ENCODE peak calls at places on chromosomes 5 and 9, in six cellular contexts. F is NCI-H1436 treated with DMSO at 0.1 percent for 48 hours; Z is neuronal stem cell; W is GM20000; U is ELR; Y is stimulated activated CD4-positive, alpha-beta T cell treated with anti-CD3 and anti-CD28 coated beads, Interleukin-12 subunit alpha, Interleukin-12 subunit beta, amount 100 ng/mL, for 4 hours. D is an unnamed sample.

GRCh38 chr9:135971892-135972291 is 10.7 kb upstream of the UBAC1 start:
- DNase-seq in F (no peak), Z (peak; percentile 82), W (no peak), U (no peak), Y (peak; percentile 33), D (no peak)

GRCh38 chr5:171102877-171103610 is 206.0 kb upstream of the TLX3 start:
- DNase-seq in F (no peak), Z (no peak), W (no peak), U (no peak), Y (no peak), D (no peak)

GRCh38 chr5:136036991-136037705 is 8.4 kb downstream of the TGFBI start:
- DNase-seq in F (no peak), Z (no peak), W (no peak), U (peak; percentile 93), Y (no peak), D (peak; percentile 9)

GRCh38 chr9:95874989-95875304 is 544 bp upstream of the ERCC6L2 start:
- DNase-seq in F (no peak), Z (peak; percentile 26), W (peak; percentile 33), U (peak; percentile 65), Y (peak; percentile 57), D (peak; percentile 51)

GRCh38 chr9:84271004-84271886 is 69.3 kb downstream of the SLC28A3 start:
- DNase-seq in F (peak; percentile 37), Z (peak; percentile 67), W (peak; percentile 73), U (peak; percentile 74), Y (peak; percentile 16), D (peak; percentile 38)

GRCh38 chr5:65955746-65956145 is 29.4 kb downstream of the ERBIN start:
- DNase-seq in F (no peak), Z (no peak), W (no peak), U (no peak), Y (no peak), D (no peak)

GRCh38 chr9:105405514-105406131 is 42.2 kb upstream of the FSD1L start:
- DNase-seq in F (no peak), Z (no peak), W (peak; percentile 25), U (peak; percentile 20), Y (no peak), D (peak; percentile 28)

GRCh38 chr5:115585265-115585664 is 17.0 kb downstream of the TICAM2 start:
- DNase-seq in F (no peak), Z (no peak), W (no peak), U (no peak), Y (no peak), D (no peak)

GRCh38 chr5:90909945-90910344 is 351.3 kb downstream of the ADGRV1 start:
- DNase-seq in F (no peak), Z (no peak), W (no peak), U (no peak), Y (no peak), D (no peak)

GRCh38 chr5:40154194-40154593 is 525.5 kb upstream of the PTGER4 start:
- DNase-seq in F (no peak), Z (no peak), W (no peak), U (no peak), Y (no peak), D (no peak)

GRCh38 chr9:75063556-75064305 is 24.2 kb downstream of the NMRK1 start:
- DNase-seq in F (no peak), Z (no peak), W (no peak), U (peak; percentile 70), Y (no peak), D (no peak)

GRCh38 chr5:67156976-67157583 is 39.5 kb downstream of the CD180 start:
- DNase-seq in F (no peak), Z (no peak), W (peak; percentile 61), U (peak; percentile 55), Y (peak; percentile 39), D (peak; percentile 26)

GRCh38 chr5:159928122-159928960 is 12.1 kb downstream of the ADRA1B start:
- DNase-seq in F (no peak), Z (no peak), W (no peak), U (peak; percentile 89), Y (no peak), D (no peak)

GRCh38 chr9:85723220-85723619 is 18.5 kb downstream of the AGTPBP1 start:
- DNase-seq in F (no peak), Z (no peak), W (no peak), U (no peak), Y (peak; percentile 14), D (no peak)

GRCh38 chr9:34689512-34689911 is 1.6 kb downstream of the CCL19 start:
- DNase-seq in F (no peak), Z (no peak), W (no peak), U (no peak), Y (no peak), D (no peak)

GRCh38 chr5:14743601-14744295 is 79.2 kb downstream of the OTULIN start:
- DNase-seq in F (no peak), Z (no peak), W (no peak), U (peak; percentile 58), Y (no peak), D (no peak)

GRCh38 chr5:114120166-114120565 is 241.7 kb upstream of the KCNN2 start:
- DNase-seq in F (no peak), Z (no peak), W (no peak), U (no peak), Y (no peak), D (no peak)

GRCh38 chr5:177595026-177595585 is 3.1 kb downstream of the TMED9 start:
- DNase-seq in F (no peak), Z (no peak), W (no peak), U (no peak), Y (no peak), D (no peak)

GRCh38 chr5:139392678-139393496 is 2.0 kb downstream of the PROB1 start:
- DNase-seq in F (no peak), Z (no peak), W (peak; percentile 95), U (no peak), Y (peak; percentile 72), D (peak; percentile 85)

GRCh38 chr5:159003045-159004030 is 96.4 kb downstream of the EBF1 start:
- DNase-seq in F (no peak), Z (no peak), W (no peak), U (peak; percentile 41), Y (no peak), D (no peak)

GRCh38 chr5:31675472-31675871 is 36.5 kb downstream of the PDZD2 start:
- DNase-seq in F (no peak), Z (no peak), W (no peak), U (no peak), Y (no peak), D (no peak)

GRCh38 chr5:1670342-1670741 is 129.3 kb downstream of the MRPL36 start:
- DNase-seq in F (no peak), Z (no peak), W (no peak), U (no peak), Y (no peak), D (no peak)

GRCh38 chr9:129539446-129539845 is 81.5 kb downstream of the C9orf50 start:
- DNase-seq in F (no peak), Z (no peak), W (no peak), U (no peak), Y (no peak), D (no peak)

GRCh38 chr5:82873452-82873851 is 203.7 kb downstream of the TMEM167A start:
- DNase-seq in F (no peak), Z (no peak), W (no peak), U (no peak), Y (no peak), D (no peak)

GRCh38 chr5:170536498-170536897 is 32.7 kb downstream of the KCNIP1 start:
- DNase-seq in F (no peak), Z (no peak), W (no peak), U (no peak), Y (no peak), D (no peak)

GRCh38 chr5:166172597-166172996 is 2118.8 kb upstream of the WWC1 start:
- DNase-seq in F (no peak), Z (no peak), W (no peak), U (no peak), Y (no peak), D (no peak)